ENCODE peak calls at places on chromosomes 12 and 14, in seven cellular contexts. H is Jurkat, Clone E6-1; P is EL; W is astrocyte of the spinal cord; T is AG09309; K is non-pigmented ciliary epithelial cell; N is T follicular helper cell. S is an unnamed sample.

GRCh38 chr14:26596722-26597030 is 1.2 kb downstream of the NOVA1 start:
- DNase-seq in N (no peak), K (no peak), W (no peak), H (no peak), T (no peak), P (no peak), S (no peak)

GRCh38 chr14:68140111-68140741 is 320.6 kb downstream of the RAD51B start:
- DNase-seq in N (no peak), P (peak; percentile 99), K (peak; percentile 95), W (peak; percentile 97), H (no peak), T (peak; percentile 98), S (peak; percentile 99)

GRCh38 chr14:99050309-99050708 is 221.7 kb downstream of the BCL11B start:
- DNase-seq in T (no peak), N (no peak), K (no peak), P (no peak), W (no peak), H (no peak), S (no peak)

GRCh38 chr14:58193542-58193941 is 6.4 kb upstream of the ACTR10 start:
- DNase-seq in K (no peak), N (no peak), T (no peak), P (no peak), H (no peak), W (no peak), S (no peak)

GRCh38 chr12:84730561-84731162 is 181.9 kb downstream of the SLC6A15 start:
- DNase-seq in P (no peak), N (no peak), H (no peak), K (no peak), T (no peak), W (no peak), S (no peak)

GRCh38 chr14:32263939-32264567 is 61.0 kb upstream of the RNU6-8 start:
- DNase-seq in N (no peak), H (no peak), P (no peak), T (no peak), W (no peak), K (no peak), S (no peak)

GRCh38 chr14:100836053-100836805 is 10.3 kb downstream of the MEG3 start:
- DNase-seq in T (no peak), N (no peak), P (no peak), W (no peak), H (no peak), K (no peak), S (no peak)

GRCh38 chr12:3017281-3017680 is 58.1 kb downstream of the TEAD4 start:
- DNase-seq in W (no peak), H (no peak), T (no peak), P (no peak), K (no peak), N (no peak), S (no peak)

GRCh38 chr14:66508846-66509621 is 1.1 kb downstream of the GPHN start:
- DNase-seq in H (no peak), K (no peak), N (peak; percentile 21), P (peak; percentile 53), W (peak; percentile 25), T (no peak), S (peak; percentile 25)

GRCh38 chr12:76310110-76310509 is 38.1 kb downstream of the BBS10 start:
- DNase-seq in T (no peak), K (no peak), P (peak; percentile 71), N (no peak), H (no peak), W (peak; percentile 55), S (peak; percentile 63)

GRCh38 chr14:100193417-100194357 is 34.2 kb upstream of the DEGS2 start:
- DNase-seq in K (no peak), W (no peak), P (no peak), H (no peak), N (no peak), T (no peak), S (peak; percentile 11)

GRCh38 chr14:54935100-54935499 is 32.5 kb upstream of the GCH1 start:
- DNase-seq in W (no peak), N (no peak), H (no peak), T (no peak), K (no peak), P (no peak), S (no peak)

GRCh38 chr14:72740504-72740961 is 153.4 kb downstream of the DPF3 start:
- DNase-seq in N (no peak), H (no peak), P (no peak), K (no peak), T (no peak), W (no peak), S (no peak)

GRCh38 chr14:65961004-65961403 is 525.2 kb upstream of the CCDC196 start:
- DNase-seq in N (peak; percentile 52), K (no peak), W (peak; percentile 1), H (peak; percentile 64), T (no peak), P (peak; percentile 26), S (peak; percentile 73)

GRCh38 chr12:68482660-68483059 is 128.0 kb upstream of the RAP1B start:
- DNase-seq in T (no peak), H (peak; percentile 90), W (no peak), K (no peak), P (no peak), N (no peak), S (no peak)

GRCh38 chr14:60348211-60348610 is 99.2 kb downstream of the PPM1A start:
- DNase-seq in N (no peak), T (no peak), P (no peak), H (no peak), K (no peak), W (no peak), S (no peak)

GRCh38 chr12:39619316-39619659 is 315 bp downstream of the ABCD2 start:
- DNase-seq in N (no peak), H (no peak), T (no peak), P (no peak), K (no peak), W (no peak), S (no peak)

GRCh38 chr14:84493779-84494178 is 1036.2 kb upstream of the FLRT2 start:
- DNase-seq in N (no peak), K (no peak), H (no peak), P (no peak), W (peak; percentile 29), T (no peak), S (peak; percentile 26)

GRCh38 chr14:68568907-68569545 is 223.8 kb downstream of the ZFP36L1 start:
- DNase-seq in P (no peak), W (no peak), H (no peak), K (no peak), N (no peak), T (no peak), S (no peak)

GRCh38 chr14:53767566-53767965 is 189.1 kb downstream of the BMP4 start:
- DNase-seq in P (no peak), H (no peak), T (no peak), W (peak; percentile 8), N (no peak), K (no peak), S (no peak)

GRCh38 chr12:2373307-2373706 is 320.5 kb downstream of the CACNA1C start:
- DNase-seq in T (no peak), H (no peak), P (no peak), W (no peak), N (no peak), K (no peak), S (no peak)

GRCh38 chr14:70665448-70666363 is 24.0 kb downstream of the TTC9 start:
- DNase-seq in N (no peak), T (no peak), H (no peak), P (peak; percentile 87), K (no peak), W (no peak), S (peak; percentile 54)

GRCh38 chr12:98973395-98973794 is 328.3 kb downstream of the APAF1 start:
- DNase-seq in P (peak; percentile 37), W (peak; percentile 4), T (peak; percentile 10), K (no peak), N (no peak), H (no peak), S (peak; percentile 58)

GRCh38 chr14:104105822-104106470 is 20.4 kb downstream of the ASPG start:
- DNase-seq in T (no peak), P (no peak), N (no peak), W (no peak), H (no peak), K (no peak), S (no peak)

GRCh38 chr14:95300002-95300696 is 19.6 kb downstream of the CLMN start:
- DNase-seq in P (no peak), H (no peak), T (no peak), K (no peak), N (no peak), W (no peak), S (no peak)

GRCh38 chr14:24409217-24409616 is 10.4 kb downstream of the NYNRIN start:
- DNase-seq in K (no peak), P (no peak), W (no peak), N (no peak), T (no peak), H (no peak), S (no peak)

GRCh38 chr12:3313066-3313465 is 177.9 kb upstream of the PRMT8 start:
- DNase-seq in N (no peak), K (no peak), T (peak; percentile 80), P (peak; percentile 91), H (no peak), W (peak; percentile 60), S (peak; percentile 75)

GRCh38 chr14:23562822-23563472 is 4.6 kb downstream of the AP1G2 start:
- DNase-seq in H (peak; percentile 49), P (peak; percentile 44), W (peak; percentile 32), K (no peak), T (no peak), N (peak; percentile 40), S (peak; percentile 56)

GRCh38 chr14:77214216-77214615 is 32.6 kb downstream of the TMEM63C start:
- DNase-seq in K (no peak), W (no peak), T (no peak), P (no peak), N (no peak), H (no peak), S (no peak)

GRCh38 chr14:24322672-24323071 is 11.4 kb downstream of the LTB4R start:
- DNase-seq in T (no peak), K (no peak), P (no peak), N (no peak), W (no peak), H (no peak), S (no peak)

GRCh38 chr12:51008329-51008728 is 17.9 kb downstream of the SLC11A2 start:
- DNase-seq in H (no peak), W (no peak), P (no peak), K (no peak), N (no peak), T (no peak), S (no peak)

GRCh38 chr12:53791735-53792326 is 40.1 kb upstream of the CISTR start:
- DNase-seq in N (peak; percentile 8), P (peak; percentile 23), K (no peak), T (no peak), W (no peak), H (peak; percentile 32), S (no peak)

GRCh38 chr12:22268406-22268805 is 66.1 kb downstream of the ST8SIA1 start:
- DNase-seq in K (no peak), H (no peak), P (no peak), T (no peak), W (no peak), N (no peak), S (no peak)

GRCh38 chr14:50734950-50735697 is 67.0 kb upstream of the SAV1 start:
- DNase-seq in T (no peak), N (no peak), P (peak; percentile 7), K (no peak), W (no peak), H (no peak), S (no peak)

GRCh38 chr12:53381739-53382630 is 2.0 kb downstream of the SP1 start:
- DNase-seq in W (peak; percentile 47), P (peak; percentile 72), N (peak; percentile 20), K (no peak), T (no peak), H (peak; percentile 29), S (peak; percentile 50)

GRCh38 chr12:106135075-106135474 is 3.7 kb downstream of the NUAK1 start:
- DNase-seq in T (no peak), K (no peak), P (no peak), N (no peak), H (no peak), W (peak; percentile 87), S (no peak)

GRCh38 chr14:102086346-102086971 is 385 bp downstream of the HSP90AA1 start:
- DNase-seq in H (no peak), N (peak; percentile 53), K (no peak), P (peak; percentile 57), W (peak; percentile 60), T (no peak), S (no peak)

GRCh38 chr12:128823216-128823915 is 392 bp downstream of the SLC15A4 start:
- DNase-seq in N (no peak), K (no peak), P (no peak), W (no peak), H (no peak), T (no peak), S (peak; percentile 30)

S was measured in HT1080.